ENCODE peak calls at places on chromosomes 5 and 9, in ten cellular contexts. Z, P, U, Y, F, B, H, L, O and M are unnamed samples.
A peak's percentile ranks its signal among the peaks of the same experiment; 100 is the strongest.

GRCh38 chr5:31853398-31854135 is 214.6 kb downstream of the PDZD2 start:
- DNase-seq in P (peak; percentile 30), F (peak; percentile 4), B (no peak), Z (no peak), Y (no peak), H (no peak), U (no peak), O (no peak), L (no peak), M (peak; percentile 53)

GRCh38 chr5:56625577-56625976 is 189.8 kb upstream of the MAP3K1 start:
- DNase-seq in O (no peak), H (no peak), Y (no peak), L (no peak), F (no peak), B (peak; percentile 98), P (peak; percentile 66), Z (no peak), U (peak; percentile 61), M (no peak)

GRCh38 chr9:129487658-129488483 is 133.0 kb downstream of the C9orf50 start:
- DNase-seq in F (peak; percentile 57), Y (peak; percentile 72), U (peak; percentile 43), Z (no peak), L (peak; percentile 64), H (peak; percentile 74), B (peak; percentile 68), P (no peak), O (peak; percentile 58), M (peak; percentile 71)

GRCh38 chr9:90851444-90851843 is 49.8 kb downstream of the SYK start:
- DNase-seq in B (no peak), U (no peak), P (no peak), Y (no peak), L (no peak), O (no peak), F (no peak), Z (no peak), H (no peak), M (no peak)

GRCh38 chr5:157816682-157817268 is 42.2 kb downstream of the CLINT1 start:
- DNase-seq in H (no peak), O (no peak), Y (no peak), F (no peak), L (no peak), P (peak; percentile 65), Z (no peak), U (no peak), B (peak; percentile 45), M (no peak)

GRCh38 chr9:35783418-35783817 is 8.0 kb upstream of the NPR2 start:
- DNase-seq in P (no peak), L (no peak), H (no peak), O (no peak), Y (no peak), U (no peak), Z (no peak), F (no peak), B (no peak), M (no peak)

GRCh38 chr9:120609636-120610035 is 29.7 kb upstream of the CDK5RAP2 start:
- DNase-seq in L (no peak), H (no peak), U (no peak), B (no peak), Y (no peak), Z (no peak), P (no peak), O (no peak), F (no peak), M (no peak)

GRCh38 chr5:168204165-168204564 is 87.3 kb upstream of the WWC1 start:
- DNase-seq in F (no peak), H (no peak), Z (no peak), O (no peak), Y (no peak), B (no peak), L (no peak), U (no peak), P (no peak), M (no peak)

GRCh38 chr5:170745481-170746061 is 38.0 kb upstream of the GABRP start:
- DNase-seq in P (peak; percentile 8), U (peak; percentile 35), L (no peak), F (peak; percentile 52), O (no peak), B (no peak), Z (no peak), Y (peak; percentile 72), H (peak; percentile 69), M (peak; percentile 55)

DNA sequence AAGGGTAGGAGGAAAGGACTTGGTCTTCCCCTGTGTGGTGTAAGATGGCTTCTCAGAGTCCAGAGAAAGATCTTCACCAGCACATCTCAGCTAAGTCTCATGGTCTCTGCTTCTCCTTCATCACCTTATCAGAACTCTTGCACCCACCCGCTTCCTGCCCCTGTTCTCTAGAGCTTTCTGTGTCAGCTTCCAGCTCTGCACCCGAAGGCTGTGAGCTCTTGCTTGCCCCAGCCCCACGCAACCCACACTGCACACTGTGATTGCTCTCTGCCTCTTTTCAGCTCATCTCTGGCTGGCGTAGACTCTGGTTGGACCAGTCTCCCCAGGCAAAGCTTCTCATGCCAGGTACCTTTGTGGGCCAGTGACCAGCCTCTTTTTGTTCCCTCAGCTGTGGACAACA is 93.2 kb upstream of the RAPGEF1 start:
- DNase-seq in Y (no peak), P (no peak), B (no peak), H (peak; percentile 27), U (no peak), Z (no peak), O (no peak), F (no peak), L (no peak), M (no peak)
- H3K9me3 ChIP-seq in Y (no peaks in the 10 kb centered on the region), P (no peaks in the 10 kb centered on the region), B (no peaks in the 10 kb centered on the region), H (no peaks in the 10 kb centered on the region), U (peaks cover 15% of the 10 kb centered on the region), Z (no peaks in the 10 kb centered on the region), O (no peaks in the 10 kb centered on the region), F (no peaks in the 10 kb centered on the region), L (no peaks in the 10 kb centered on the region), M (peaks cover 7% of the 10 kb centered on the region)

GRCh38 chr9:95044731-95045508 is 272.6 kb downstream of the FANCC start:
- DNase-seq in L (no peak), F (peak; percentile 67), P (no peak), H (no peak), Y (peak; percentile 61), U (no peak), Z (no peak), B (no peak), O (peak; percentile 86), M (peak; percentile 60)

GRCh38 chr9:95048225-95049087 is 269.1 kb downstream of the FANCC start:
- DNase-seq in U (peak; percentile 62), F (peak; percentile 88), P (peak; percentile 49), B (peak; percentile 36), Y (peak; percentile 82), Z (peak; percentile 72), L (peak; percentile 56), O (peak; percentile 76), H (peak; percentile 86), M (peak; percentile 89)

GRCh38 chr9:95043826-95044225 is 273.7 kb downstream of the FANCC start:
- DNase-seq in P (no peak), B (peak; percentile 31), L (no peak), H (no peak), Y (no peak), Z (no peak), F (no peak), U (no peak), O (peak; percentile 57), M (no peak)

GRCh38 chr9:95047452-95048224 is 269.9 kb downstream of the FANCC start:
- DNase-seq in Y (no peak), Z (no peak), F (no peak), O (no peak), B (no peak), U (peak; percentile 66), H (no peak), L (no peak), P (no peak), M (no peak)

DNA sequence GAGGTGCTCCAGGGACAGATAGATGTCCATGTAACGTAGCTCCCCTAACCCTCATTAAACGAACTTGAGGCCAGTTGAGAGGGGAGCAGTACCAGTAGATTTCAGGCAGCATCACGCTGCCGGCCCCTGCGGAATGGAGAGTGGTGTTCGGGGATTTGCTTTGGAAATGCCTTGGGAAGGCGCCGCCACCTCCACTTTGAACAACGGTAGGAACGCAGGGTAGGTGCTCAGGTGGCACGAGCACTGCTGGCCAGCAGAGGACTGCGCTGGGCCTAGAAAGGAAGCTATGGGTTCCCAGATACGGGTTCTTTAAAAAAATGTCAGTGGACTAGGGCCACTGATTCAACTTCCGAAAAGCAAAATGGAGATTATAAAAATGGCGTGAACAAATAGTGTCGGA is 271.8 kb downstream of the FANCC start:
- DNase-seq in Z (no peak), H (no peak), L (no peak), U (no peak), P (no peak), F (no peak), O (no peak), B (no peak), Y (no peak), M (no peak)
- H3K4me3 ChIP-seq in Z (no peak overlapping the region), H (no peak overlapping the region), L (no peak overlapping the region), U (no peak overlapping the region), P (no peak overlapping the region), F (no peak overlapping the region), O (no peak overlapping the region), B (no peak overlapping the region), Y (no peak overlapping the region), M (no peak overlapping the region)

DNA sequence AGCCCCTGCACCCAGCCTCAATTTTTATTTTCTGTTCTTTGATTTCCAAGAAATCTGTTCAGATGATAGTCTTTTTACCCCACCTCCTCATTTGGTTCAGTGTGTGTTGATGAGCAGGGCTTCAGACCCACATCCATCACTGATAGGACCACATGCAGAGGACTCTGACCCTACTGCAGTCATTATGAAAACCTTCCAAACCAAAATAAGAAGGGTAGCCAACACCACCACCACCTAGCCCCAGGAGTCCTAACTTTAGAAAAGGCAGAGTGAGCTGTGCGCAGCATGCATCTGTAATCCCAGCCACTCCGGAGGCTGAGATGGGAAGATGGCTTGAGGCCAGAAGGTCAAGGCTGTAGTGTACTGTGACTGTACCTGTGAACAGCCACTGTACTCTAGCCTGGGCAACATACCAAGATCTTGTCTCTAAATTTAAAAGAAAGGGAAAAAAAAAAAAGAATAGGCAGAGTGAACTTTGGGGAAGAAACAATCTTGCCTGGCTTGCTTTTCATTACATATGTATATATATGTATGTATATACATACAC is 13.0 kb downstream of the CDKN2AIPNL start:
- DNase-seq in U (no peak), P (no peak), Y (no peak), L (no peak), H (no peak), O (peak; percentile 31), F (no peak), B (no peak), Z (no peak), M (no peak)
- H3K9me3 ChIP-seq in U (no peaks in the 10 kb centered on the region), P (no peaks in the 10 kb centered on the region), Y (no peaks in the 10 kb centered on the region), L (no peaks in the 10 kb centered on the region), H (no peaks in the 10 kb centered on the region), O (no peaks in the 10 kb centered on the region), F (no peaks in the 10 kb centered on the region), B (no peaks in the 10 kb centered on the region), Z (no peaks in the 10 kb centered on the region), M (no peaks in the 10 kb centered on the region)

GRCh38 chr5:102523541-102524175 is 24.9 kb upstream of the SLCO6A1 start:
- DNase-seq in Z (no peak), P (no peak), B (no peak), F (no peak), U (no peak), Y (no peak), O (no peak), L (no peak), H (no peak), M (no peak)
- H3K4me3 ChIP-seq in Z (no peak overlapping the region), P (no peak overlapping the region), B (no peak overlapping the region), F (no peak overlapping the region), U (no peak overlapping the region), Y (no peak overlapping the region), O (no peak overlapping the region), L (no peak overlapping the region), H (no peak overlapping the region), M (no peak overlapping the region)